ENCODE peak calls at places on chromosomes 12 and 14, in eight cellular contexts. One of them, this sample, is unnamed.

GRCh38 chr14:85415015-85415712 is 114.8 kb upstream of the FLRT2 start:
- DNase-seq in A549: peak
- DNase-seq in IMR-90: peak
- DNase-seq in adrenal gland: peak
- DNase-seq in heart left ventricle: peak
- DNase-seq in H1: peak
- DNase-seq in endothelial cell of umbilical vein: peak
- DNase-seq in transverse colon: no peak
- DNase-seq in this sample: peak

GRCh38 chr12:46786774-46787173 is 39.0 kb downstream of the SLC38A4 start:
- DNase-seq in IMR-90: peak
- DNase-seq in adrenal gland: no peak
- DNase-seq in A549: no peak
- DNase-seq in heart left ventricle: no peak
- DNase-seq in H1: no peak
- DNase-seq in transverse colon: no peak
- DNase-seq in endothelial cell of umbilical vein: peak
- DNase-seq in this sample: no peak

GRCh38 chr12:56256326-56256960 is 1.7 kb downstream of the ANKRD52 start:
- DNase-seq in endothelial cell of umbilical vein: no peak
- DNase-seq in IMR-90: peak
- DNase-seq in H1: no peak
- DNase-seq in adrenal gland: no peak
- DNase-seq in A549: no peak
- DNase-seq in transverse colon: no peak
- DNase-seq in heart left ventricle: peak
- DNase-seq in this sample: no peak

GRCh38 chr14:104201496-104201895 is 63.1 kb downstream of the KIF26A start:
- DNase-seq in endothelial cell of umbilical vein: no peak
- DNase-seq in heart left ventricle: no peak
- DNase-seq in adrenal gland: no peak
- DNase-seq in transverse colon: no peak
- DNase-seq in IMR-90: no peak
- DNase-seq in A549: no peak
- DNase-seq in H1: no peak
- DNase-seq in this sample: no peak

GRCh38 chr14:56294125-56294524 is 175.9 kb downstream of the PELI2 start:
- DNase-seq in heart left ventricle: no peak
- DNase-seq in transverse colon: no peak
- DNase-seq in IMR-90: no peak
- DNase-seq in A549: no peak
- DNase-seq in adrenal gland: no peak
- DNase-seq in H1: peak
- DNase-seq in endothelial cell of umbilical vein: no peak
- DNase-seq in this sample: no peak

GRCh38 chr12:84508325-84508861 is 404.2 kb downstream of the SLC6A15 start:
- DNase-seq in heart left ventricle: no peak
- DNase-seq in adrenal gland: no peak
- DNase-seq in H1: no peak
- DNase-seq in endothelial cell of umbilical vein: no peak
- DNase-seq in A549: peak
- DNase-seq in IMR-90: peak
- DNase-seq in transverse colon: no peak
- DNase-seq in this sample: no peak

GRCh38 chr12:71476513-71476912 is 36.9 kb downstream of the LGR5 start:
- DNase-seq in adrenal gland: no peak
- DNase-seq in H1: no peak
- DNase-seq in A549: no peak
- DNase-seq in IMR-90: peak
- DNase-seq in endothelial cell of umbilical vein: no peak
- DNase-seq in heart left ventricle: no peak
- DNase-seq in transverse colon: no peak
- DNase-seq in this sample: no peak

GRCh38 chr12:109777544-109777943 is 55.7 kb downstream of the TRPV4 start:
- DNase-seq in IMR-90: peak
- DNase-seq in transverse colon: peak
- DNase-seq in endothelial cell of umbilical vein: peak
- DNase-seq in A549: peak
- DNase-seq in heart left ventricle: no peak
- DNase-seq in adrenal gland: no peak
- DNase-seq in H1: no peak
- DNase-seq in this sample: no peak

GRCh38 chr12:122852336-122853275 is 17.3 kb downstream of the HIP1R start:
- DNase-seq in IMR-90: no peak
- DNase-seq in endothelial cell of umbilical vein: peak
- DNase-seq in A549: no peak
- DNase-seq in H1: no peak
- DNase-seq in transverse colon: no peak
- DNase-seq in heart left ventricle: no peak
- DNase-seq in adrenal gland: no peak
- DNase-seq in this sample: no peak

GRCh38 chr14:85223667-85224066 is 306.3 kb upstream of the FLRT2 start:
- DNase-seq in transverse colon: no peak
- DNase-seq in A549: no peak
- DNase-seq in IMR-90: no peak
- DNase-seq in endothelial cell of umbilical vein: no peak
- DNase-seq in adrenal gland: no peak
- DNase-seq in H1: no peak
- DNase-seq in heart left ventricle: no peak
- DNase-seq in this sample: no peak

GRCh38 chr12:66319266-66319954 is 17.1 kb downstream of the HELB start:
- DNase-seq in heart left ventricle: no peak
- DNase-seq in transverse colon: no peak
- DNase-seq in adrenal gland: no peak
- DNase-seq in H1: no peak
- DNase-seq in A549: no peak
- DNase-seq in endothelial cell of umbilical vein: no peak
- DNase-seq in IMR-90: no peak
- DNase-seq in this sample: no peak

GRCh38 chr14:90368946-90369721 is 27.7 kb upstream of the CALM1 start:
- DNase-seq in IMR-90: peak
- DNase-seq in transverse colon: peak
- DNase-seq in adrenal gland: no peak
- DNase-seq in A549: peak
- DNase-seq in heart left ventricle: no peak
- DNase-seq in H1: no peak
- DNase-seq in endothelial cell of umbilical vein: peak
- DNase-seq in this sample: no peak

GRCh38 chr12:89280833-89281533 is 71.3 kb downstream of the DUSP6 start:
- DNase-seq in A549: no peak
- DNase-seq in endothelial cell of umbilical vein: peak
- DNase-seq in IMR-90: peak
- DNase-seq in adrenal gland: no peak
- DNase-seq in transverse colon: no peak
- DNase-seq in heart left ventricle: peak
- DNase-seq in H1: no peak
- DNase-seq in this sample: no peak

GRCh38 chr14:50001146-50001998 is 108.5 kb downstream of the ARF6 start:
- DNase-seq in heart left ventricle: peak
- DNase-seq in adrenal gland: no peak
- DNase-seq in A549: peak
- DNase-seq in transverse colon: peak
- DNase-seq in H1: peak
- DNase-seq in IMR-90: peak
- DNase-seq in endothelial cell of umbilical vein: no peak
- DNase-seq in this sample: no peak

GRCh38 chr12:107570721-107571120 is 114.9 kb upstream of the PWP1 start:
- DNase-seq in adrenal gland: no peak
- DNase-seq in IMR-90: peak
- DNase-seq in H1: no peak
- DNase-seq in endothelial cell of umbilical vein: peak
- DNase-seq in A549: no peak
- DNase-seq in heart left ventricle: no peak
- DNase-seq in transverse colon: peak
- DNase-seq in this sample: no peak

GRCh38 chr12:60693019-60693626 is 1097.3 kb downstream of the SLC16A7 start:
- DNase-seq in transverse colon: no peak
- DNase-seq in adrenal gland: no peak
- DNase-seq in A549: no peak
- DNase-seq in IMR-90: peak
- DNase-seq in heart left ventricle: no peak
- DNase-seq in endothelial cell of umbilical vein: no peak
- DNase-seq in H1: no peak
- DNase-seq in this sample: no peak

GRCh38 chr14:95157987-95158712 is 821 bp upstream of the DICER1 start:
- DNase-seq in H1: no peak
- DNase-seq in endothelial cell of umbilical vein: no peak
- DNase-seq in transverse colon: no peak
- DNase-seq in heart left ventricle: no peak
- DNase-seq in IMR-90: no peak
- DNase-seq in adrenal gland: no peak
- DNase-seq in A549: peak
- DNase-seq in this sample: no peak

GRCh38 chr12:64998327-64999156 is 122.6 kb downstream of the WIF1 start:
- DNase-seq in endothelial cell of umbilical vein: no peak
- DNase-seq in A549: no peak
- DNase-seq in H1: no peak
- DNase-seq in transverse colon: no peak
- DNase-seq in heart left ventricle: no peak
- DNase-seq in IMR-90: no peak
- DNase-seq in adrenal gland: no peak
- DNase-seq in this sample: no peak

GRCh38 chr12:107091381-107091780 is 2.0 kb downstream of the CRY1 start:
- DNase-seq in transverse colon: no peak
- DNase-seq in A549: no peak
- DNase-seq in endothelial cell of umbilical vein: peak
- DNase-seq in heart left ventricle: no peak
- DNase-seq in adrenal gland: no peak
- DNase-seq in H1: no peak
- DNase-seq in IMR-90: peak
- DNase-seq in this sample: no peak

DNA sequence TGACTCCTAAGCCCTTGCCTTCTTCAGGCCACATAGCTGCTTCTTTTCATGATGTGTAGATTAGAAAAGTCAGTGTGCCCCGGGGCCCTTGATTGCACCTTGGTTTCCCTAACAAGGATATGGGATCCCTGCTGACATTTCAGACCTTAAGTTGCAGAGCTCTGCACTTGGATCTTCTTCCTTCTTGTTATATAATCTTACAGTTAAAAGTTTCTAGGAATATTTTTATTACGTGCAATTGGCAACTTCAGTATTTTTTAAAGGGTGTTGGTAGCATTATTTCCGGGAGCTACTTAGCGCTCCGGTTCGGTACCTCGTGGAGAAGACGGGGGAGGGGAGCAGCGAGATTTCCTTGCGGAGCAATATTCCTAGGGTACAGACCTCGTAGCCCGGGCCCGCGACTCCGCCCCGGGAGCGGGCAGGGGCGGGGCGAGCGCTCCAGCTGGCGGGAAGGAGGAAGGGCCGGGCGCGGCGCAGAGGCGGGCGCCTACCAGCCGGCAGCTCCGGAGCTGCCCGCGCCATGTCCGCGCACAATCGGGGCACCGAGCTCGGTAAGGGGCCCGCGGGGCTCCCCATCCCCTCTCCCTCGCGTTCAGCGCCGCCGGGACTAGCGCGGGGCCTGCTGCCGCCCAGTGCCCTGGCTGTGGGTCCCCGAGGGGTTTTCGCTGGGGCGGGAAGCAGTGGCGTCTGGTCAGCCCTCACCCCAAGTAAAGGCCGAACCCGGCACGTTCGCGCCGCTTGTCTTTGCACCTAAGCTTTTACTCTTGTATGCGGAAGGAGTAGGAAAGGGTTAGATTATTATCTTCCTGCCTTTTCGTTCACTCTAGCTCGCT is at the start of gene DERA:
- DNase-seq in endothelial cell of umbilical vein: peak
- DNase-seq in transverse colon: peak
- DNase-seq in H1: peak
- DNase-seq in A549: peak
- DNase-seq in IMR-90: peak
- DNase-seq in adrenal gland: peak
- DNase-seq in heart left ventricle: peak
- DNase-seq in this sample: peak
- TF ChIP-seq POLR2A in endothelial cell of umbilical vein: peak
- TF ChIP-seq POLR2A in transverse colon: peak
- TF ChIP-seq POLR2A in H1: peak
- TF ChIP-seq POLR2A in A549: peak
- TF ChIP-seq POLR2A in IMR-90: peak
- TF ChIP-seq POLR2A in adrenal gland: peak
- TF ChIP-seq POLR2A in heart left ventricle: peak
- TF ChIP-seq POLR2A in this sample: peak

DNA sequence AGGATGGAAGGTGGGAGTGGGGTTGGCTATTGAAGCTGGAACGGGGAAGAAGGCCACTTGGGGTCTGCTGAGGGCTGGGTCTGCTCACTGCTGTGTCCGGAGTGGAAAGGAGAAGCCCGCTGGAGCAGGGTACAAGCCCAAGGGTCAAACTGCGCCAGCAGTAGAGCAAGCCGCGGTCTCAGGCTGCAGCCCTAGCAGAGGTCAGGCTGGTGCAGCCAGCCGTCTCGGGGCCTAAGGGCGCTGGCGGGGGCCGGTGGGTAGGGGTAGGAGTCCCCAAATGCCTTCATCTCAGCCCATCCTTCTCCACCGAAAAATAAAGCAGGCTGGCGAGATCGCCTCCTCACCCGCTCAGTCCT is 718 bp upstream of the JDP2 start:
- DNase-seq in heart left ventricle: no peak
- DNase-seq in endothelial cell of umbilical vein: no peak
- DNase-seq in adrenal gland: no peak
- DNase-seq in transverse colon: peak
- DNase-seq in A549: no peak
- DNase-seq in IMR-90: no peak
- DNase-seq in H1: peak
- DNase-seq in this sample: no peak
- TF ChIP-seq POLR2A in heart left ventricle: no peak
- TF ChIP-seq POLR2A in endothelial cell of umbilical vein: no peak
- TF ChIP-seq POLR2A in adrenal gland: no peak
- TF ChIP-seq POLR2A in transverse colon: no peak
- TF ChIP-seq POLR2A in A549: no peak
- TF ChIP-seq POLR2A in IMR-90: no peak
- TF ChIP-seq POLR2A in H1: no peak
- TF ChIP-seq POLR2A in this sample: no peak

GRCh38 chr12:48814313-48815280 is 3.7 kb upstream of the CACNB3 start:
- DNase-seq in A549: peak
- DNase-seq in transverse colon: peak
- DNase-seq in endothelial cell of umbilical vein: peak
- DNase-seq in heart left ventricle: peak
- DNase-seq in adrenal gland: peak
- DNase-seq in IMR-90: peak
- DNase-seq in H1: peak
- DNase-seq in this sample: peak
- TF ChIP-seq POLR2A in A549: peak
- TF ChIP-seq POLR2A in transverse colon: no peak
- TF ChIP-seq POLR2A in endothelial cell of umbilical vein: no peak
- TF ChIP-seq POLR2A in heart left ventricle: peak
- TF ChIP-seq POLR2A in adrenal gland: peak
- TF ChIP-seq POLR2A in IMR-90: peak
- TF ChIP-seq POLR2A in H1: no peak
- TF ChIP-seq POLR2A in this sample: peak

DNA sequence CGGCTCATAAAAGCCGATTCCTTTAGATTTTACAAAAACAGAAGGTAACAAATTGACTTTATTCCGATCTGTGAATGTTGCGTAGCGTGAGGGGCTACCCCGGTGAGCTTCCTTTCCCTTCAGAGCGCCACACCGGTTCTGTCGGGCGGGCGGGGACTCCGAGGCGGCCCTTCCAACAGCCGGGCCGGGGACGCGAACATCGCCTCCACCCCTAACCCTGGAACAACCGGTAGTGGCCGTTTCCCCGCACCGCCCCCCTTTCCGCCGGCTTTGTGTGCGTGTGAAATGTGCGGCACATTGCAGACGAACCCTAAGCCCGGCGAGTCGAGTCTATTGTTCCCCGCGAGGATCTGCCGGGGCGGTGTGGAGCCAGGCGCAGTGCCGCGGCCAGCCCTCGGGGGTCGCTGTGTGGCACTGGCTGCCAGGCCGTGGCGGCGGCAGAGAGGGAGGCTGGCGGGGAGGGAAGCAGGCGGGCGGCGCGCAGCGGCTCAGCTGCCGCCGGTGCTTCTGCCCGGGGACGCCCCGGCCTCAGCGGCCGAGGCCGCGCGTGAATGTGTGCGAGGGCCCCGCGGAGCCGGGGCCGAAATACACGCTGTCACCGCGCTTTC is 777 bp upstream of the ARID2 start:
- DNase-seq in IMR-90: peak
- DNase-seq in adrenal gland: peak
- DNase-seq in heart left ventricle: peak
- DNase-seq in transverse colon: peak
- DNase-seq in H1: peak
- DNase-seq in A549: peak
- DNase-seq in endothelial cell of umbilical vein: peak
- DNase-seq in this sample: peak
- TF ChIP-seq POLR2A in IMR-90: peak
- TF ChIP-seq POLR2A in adrenal gland: peak
- TF ChIP-seq POLR2A in heart left ventricle: peak
- TF ChIP-seq POLR2A in transverse colon: peak
- TF ChIP-seq POLR2A in H1: peak
- TF ChIP-seq POLR2A in A549: peak
- TF ChIP-seq POLR2A in endothelial cell of umbilical vein: peak
- TF ChIP-seq POLR2A in this sample: peak